ENCODE peak calls at places on chromosome 11, in seven cellular contexts. Y is mucosa of descending colon, Q is pancreas, B is body of pancreas, K is HFFc6, Z is Peyer's patch, F is cardiac muscle cell. C is an unnamed sample.

GRCh38 chr11:33463059-33463458 is 205.9 kb downstream of the HIPK3 start:
- DNase-seq in K (peak; percentile 67), Z (no peak), F (no peak), Y (no peak), Q (no peak), B (no peak), C (no peak)

GRCh38 chr11:33055361-33055760 is 16.0 kb downstream of the TCP11L1 start:
- DNase-seq in Y (no peak), B (no peak), Z (no peak), F (no peak), K (no peak), Q (no peak), C (no peak)

GRCh38 chr11:100831929-100832480 is 144.9 kb downstream of the ARHGAP42 start:
- DNase-seq in K (no peak), Z (no peak), Y (no peak), F (no peak), Q (no peak), B (no peak), C (no peak)

GRCh38 chr11:112033902-112034301 is 8.7 kb downstream of the DLAT start:
- DNase-seq in F (no peak), K (no peak), Z (no peak), B (no peak), Y (no peak), Q (no peak), C (no peak)

GRCh38 chr11:104665631-104666030 is 232.6 kb downstream of the CASP12 start:
- DNase-seq in F (no peak), Z (no peak), B (no peak), Q (no peak), Y (no peak), K (no peak), C (no peak)

GRCh38 chr11:113906515-113906914 is 1.9 kb downstream of the HTR3B start:
- DNase-seq in F (no peak), Z (peak; percentile 52), B (peak; percentile 68), Q (peak; percentile 23), K (no peak), Y (peak; percentile 16), C (no peak)

GRCh38 chr11:116727990-116728389 is 44.8 kb downstream of the BUD13 start:
- DNase-seq in B (no peak), Y (no peak), Q (no peak), K (no peak), Z (no peak), F (no peak), C (no peak)

GRCh38 chr11:32069361-32070058 is 21.4 kb upstream of the RCN1 start:
- DNase-seq in Z (no peak), Y (no peak), B (no peak), F (no peak), K (no peak), Q (no peak), C (no peak)

GRCh38 chr11:7364660-7365059 is 113.0 kb downstream of the SYT9 start:
- DNase-seq in F (no peak), Y (no peak), Q (no peak), B (no peak), K (no peak), Z (no peak), C (no peak)

GRCh38 chr11:93330446-93330984 is at the start of gene DEUP1:
- DNase-seq in F (peak; percentile 70), Z (peak; percentile 48), B (peak; percentile 69), Q (peak; percentile 78), K (no peak), Y (peak; percentile 68), C (no peak)

GRCh38 chr11:123218451-123218850 is 23.4 kb upstream of the CLMP start:
- DNase-seq in B (no peak), Z (no peak), Y (no peak), Q (no peak), K (peak; percentile 16), F (no peak), C (no peak)

GRCh38 chr11:114243461-114244372 is 52.5 kb upstream of the NNMT start:
- DNase-seq in K (no peak), Q (no peak), F (no peak), B (no peak), Z (no peak), Y (no peak), C (no peak)

GRCh38 chr11:112949781-112950575 is 11.2 kb upstream of the NCAM1 start:
- DNase-seq in Y (no peak), B (no peak), Z (no peak), F (no peak), Q (no peak), K (no peak), C (no peak)

GRCh38 chr11:29606596-29606995 is 410.2 kb downstream of the KCNA4 start:
- DNase-seq in Y (no peak), F (no peak), Z (no peak), Q (no peak), K (no peak), B (no peak), C (no peak)

GRCh38 chr11:60791534-60791933 is 6.4 kb downstream of the MS4A10 start:
- DNase-seq in Z (no peak), Q (no peak), Y (no peak), B (no peak), K (no peak), F (no peak), C (no peak)

GRCh38 chr11:30879322-30880020 is 293.3 kb upstream of the MPPED2 start:
- DNase-seq in B (peak; percentile 8), Y (peak; percentile 43), Z (no peak), K (no peak), Q (peak; percentile 16), F (peak; percentile 58), C (no peak)

GRCh38 chr11:80163011-80163410 is 722.2 kb upstream of the TENM4 start:
- DNase-seq in Q (no peak), Z (no peak), F (no peak), Y (no peak), B (no peak), K (peak; percentile 48), C (no peak)

GRCh38 chr11:30585892-30586250 is 282 bp downstream of the MPPED2 start:
- DNase-seq in Z (no peak), K (no peak), Q (peak; percentile 13), F (peak; percentile 71), Y (no peak), B (peak; percentile 16), C (no peak)

GRCh38 chr11:60994450-60995135 is 23.1 kb downstream of the CD6 start:
- DNase-seq in B (no peak), K (no peak), Q (no peak), F (peak; percentile 16), Z (no peak), Y (no peak), C (no peak)

GRCh38 chr11:43681543-43681942 is 1.0 kb downstream of the HSD17B12 start:
- DNase-seq in Y (no peak), Z (no peak), B (no peak), F (peak; percentile 13), Q (no peak), K (peak; percentile 3), C (no peak)

DNA sequence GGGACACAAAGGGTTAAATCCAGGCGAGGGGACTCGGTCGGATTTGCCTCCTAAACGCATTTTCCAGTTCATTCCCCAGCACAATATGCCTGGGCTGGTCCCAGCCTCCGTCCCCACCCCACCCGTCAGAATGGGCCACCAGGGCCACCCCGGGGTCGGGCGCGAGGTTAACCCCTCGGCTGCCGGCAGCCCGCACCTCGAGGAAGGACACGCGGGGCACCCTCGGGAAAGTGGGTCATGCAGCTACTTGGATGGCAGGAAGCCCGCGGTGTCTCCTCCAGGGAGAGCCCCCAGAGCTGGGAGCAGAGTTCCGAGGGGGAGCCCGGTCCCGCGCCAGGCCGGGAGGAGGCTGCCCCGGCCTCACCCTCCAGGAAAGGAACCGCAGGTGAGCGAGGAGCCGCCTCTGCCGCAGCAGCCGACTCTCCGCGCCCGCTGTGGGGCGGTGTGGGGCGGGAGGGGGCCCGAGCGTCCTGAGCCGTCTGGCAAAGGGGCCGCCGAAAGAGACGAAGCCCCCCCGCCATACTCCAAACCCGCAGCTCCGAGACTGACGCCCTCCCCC is 1.4 kb downstream of the NECTIN1 start:
- DNase-seq in B (peak; percentile 40), Q (peak; percentile 56), Z (peak; percentile 69), K (no peak), Y (peak; percentile 63), F (peak; percentile 43), C (no peak)
- TF ChIP-seq CTCF in B (peak; percentile 32), Q (peak; percentile 7), Z (no peak), K (peak; percentile 57), Y (no peak), F (peak; percentile 18), C (peak; percentile 12)

DNA sequence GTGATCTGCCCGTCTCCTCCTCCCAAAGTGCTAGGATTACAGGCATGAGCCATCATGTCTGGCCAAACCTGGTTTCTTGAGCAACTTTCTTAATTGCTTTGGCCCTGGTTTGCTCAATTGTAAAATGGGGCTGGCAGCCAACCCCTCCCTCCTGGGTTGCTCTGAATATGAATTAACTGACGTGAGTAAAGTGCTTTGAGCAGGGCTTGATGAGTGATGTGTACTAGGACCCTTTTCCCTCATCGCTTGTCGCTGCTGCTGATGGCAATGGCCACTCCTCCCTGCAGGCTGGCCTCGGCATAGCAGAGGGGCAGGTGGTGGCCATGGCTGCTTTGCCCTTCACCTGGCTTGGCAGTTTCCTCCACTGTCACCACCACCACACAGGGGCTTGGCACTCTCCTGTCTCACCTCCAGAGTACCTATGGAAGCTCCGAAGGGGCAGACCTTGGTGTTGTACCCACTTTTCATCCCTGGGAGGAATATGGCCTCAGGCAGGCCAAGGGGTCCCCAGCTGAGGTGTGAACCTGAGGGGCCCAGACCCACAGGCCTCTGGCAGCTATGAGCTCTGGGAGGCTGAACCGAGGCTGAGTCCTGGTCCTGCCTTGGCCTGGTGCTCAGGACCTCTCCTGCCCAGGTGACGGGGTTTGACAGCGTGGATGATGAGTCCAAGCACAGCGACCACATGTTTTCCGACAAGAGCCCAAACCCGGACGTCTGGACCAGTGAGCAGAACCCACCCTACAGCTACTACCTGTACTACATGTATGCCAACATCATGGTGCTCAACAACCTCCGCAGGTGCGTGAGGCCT is 41.3 kb downstream of the RNF141 start:
- DNase-seq in F (no peak), B (no peak), Y (no peak), Q (no peak), K (no peak), Z (peak; percentile 38), C (peak; percentile 23)
- TF ChIP-seq CTCF in F (no peak), B (no peak), Y (no peak), Q (no peak), K (no peak), Z (no peak), C (no peak)

DNA sequence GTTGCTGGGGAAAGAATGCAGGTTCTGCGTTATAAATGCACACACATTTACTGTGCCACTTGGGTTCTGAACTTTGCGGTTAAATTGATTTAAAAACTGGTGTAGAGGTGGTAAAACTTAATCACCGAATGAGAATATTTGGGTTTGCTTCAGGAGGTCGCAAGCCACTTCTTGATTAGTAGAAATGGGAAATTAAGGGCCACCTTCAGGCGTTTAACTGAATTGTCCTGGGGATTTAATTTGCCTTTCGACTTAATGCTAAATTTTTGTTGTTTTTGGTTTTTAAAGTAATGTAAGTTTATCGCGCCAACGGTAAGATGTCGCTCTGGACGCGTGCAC is 460 bp upstream of the NCR3LG1 start:
- DNase-seq in Q (no peak), K (no peak), Y (no peak), B (no peak), F (no peak), Z (no peak), C (no peak)
- TF ChIP-seq CTCF in Q (no peak), K (peak; percentile 55), Y (no peak), B (no peak), F (peak; percentile 25), Z (peak; percentile 27), C (peak; percentile 3)

DNA sequence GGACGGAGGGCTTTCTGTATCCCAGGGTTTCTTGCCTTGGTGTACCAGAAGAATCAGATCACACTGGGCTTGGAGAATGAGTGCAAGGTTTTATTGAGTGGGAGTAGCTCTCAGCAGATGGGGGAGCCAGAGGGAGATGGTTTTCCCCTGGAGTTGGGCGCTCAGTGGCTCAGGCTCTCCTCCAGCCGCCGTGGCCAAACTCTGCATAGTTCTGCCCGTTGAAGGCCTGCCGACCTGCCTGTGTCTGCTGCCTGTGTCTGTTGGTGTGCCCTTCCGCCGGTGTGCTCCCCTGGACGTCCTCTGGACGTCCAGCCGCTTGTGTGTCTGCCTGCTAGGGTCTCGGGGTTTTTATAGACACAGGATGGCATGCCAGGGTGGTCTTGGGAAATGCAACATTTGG is 4.5 kb upstream of the ALKBH8 start:
- DNase-seq in K (no peak), Z (no peak), B (no peak), F (no peak), Y (no peak), Q (no peak), C (no peak)
- TF ChIP-seq CTCF in K (no peak), Z (no peak), B (no peak), F (no peak), Y (no peak), Q (no peak), C (no peak)

C was measured in AG09319.